ENCODE peak calls at places on chromosomes 7 and 10, in ten cellular contexts. C is lung, Z is AG04450, Q is gastrocnemius medialis, R is spleen, O is upper lobe of right lung, N is right atrium auricular region, S is astrocyte, U is HFF-Myc, G is mammary epithelial cell. J is an unnamed sample.

GRCh38 chr10:60974463-60975149 is 30.6 kb upstream of the RHOBTB1 start:
- DNase-seq in C (no peak), Z (no peak), Q (no peak), R (no peak), O (no peak), N (no peak), S (peak), U (no peak), G (peak), J (no peak)

GRCh38 chr10:96512997-96513685 is 585 bp downstream of the TLL2 start:
- DNase-seq in C (no peak), Z (no peak), Q (no peak), R (no peak), O (no peak), N (no peak), S (no peak), U (no peak), G (no peak), J (no peak)

GRCh38 chr10:110006358-110007170 is 1.2 kb upstream of the ADD3 start:
- DNase-seq in C (peak), Z (no peak), Q (peak), R (no peak), O (no peak), N (peak), S (peak), U (no peak), G (peak), J (no peak)

GRCh38 chr10:58017719-58018367 is 249.9 kb downstream of the IPMK start:
- DNase-seq in C (no peak), Z (peak), Q (no peak), R (no peak), O (no peak), N (no peak), S (peak), U (peak), G (peak), J (peak)

GRCh38 chr7:113936982-113937381 is 18.2 kb upstream of the PPP1R3A start:
- DNase-seq in C (no peak), Z (no peak), Q (no peak), R (peak), O (no peak), N (no peak), S (no peak), U (no peak), G (no peak), J (no peak)

GRCh38 chr10:88253622-88254021 is 329.5 kb downstream of the RNLS start:
- DNase-seq in C (no peak), Z (no peak), Q (peak), R (no peak), O (no peak), N (no peak), S (no peak), U (no peak), G (no peak), J (no peak)

GRCh38 chr10:110547139-110547761 is 20.2 kb upstream of the SMC3 start:
- DNase-seq in C (no peak), Z (no peak), Q (no peak), R (no peak), O (no peak), N (no peak), S (peak), U (no peak), G (peak), J (no peak)

GRCh38 chr10:112783653-112784426 is 166.2 kb upstream of the TCF7L2 start:
- DNase-seq in C (peak), Z (no peak), Q (no peak), R (no peak), O (no peak), N (no peak), S (no peak), U (no peak), G (no peak), J (no peak)

GRCh38 chr7:38751416-38751815 is 120.2 kb upstream of the AMPH start:
- DNase-seq in C (no peak), Z (no peak), Q (no peak), R (no peak), O (no peak), N (no peak), S (no peak), U (no peak), G (no peak), J (no peak)

GRCh38 chr7:107678110-107678753 is 17.6 kb downstream of the SLC26A4 start:
- DNase-seq in C (no peak), Z (no peak), Q (no peak), R (no peak), O (no peak), N (no peak), S (no peak), U (no peak), G (no peak), J (no peak)

GRCh38 chr10:82294874-82295378 is 419.9 kb downstream of the NRG3 start:
- DNase-seq in C (no peak), Z (no peak), Q (no peak), R (no peak), O (no peak), N (no peak), S (no peak), U (no peak), G (no peak), J (no peak)

GRCh38 chr10:33273295-33274002 is 61.0 kb downstream of the NRP1 start:
- DNase-seq in C (peak), Z (peak), Q (peak), R (no peak), O (peak), N (peak), S (peak), U (peak), G (peak), J (peak)

GRCh38 chr10:43061764-43062163 is 15.1 kb upstream of the RET start:
- DNase-seq in C (no peak), Z (no peak), Q (no peak), R (peak), O (no peak), N (no peak), S (peak), U (no peak), G (no peak), J (no peak)

GRCh38 chr7:70907594-70907993 is 224.3 kb upstream of the GALNT17 start:
- DNase-seq in C (no peak), Z (no peak), Q (no peak), R (no peak), O (no peak), N (no peak), S (no peak), U (no peak), G (no peak), J (no peak)

GRCh38 chr10:75772153-75772887 is 340.9 kb downstream of the LRMDA start:
- DNase-seq in C (no peak), Z (no peak), Q (no peak), R (no peak), O (no peak), N (no peak), S (no peak), U (no peak), G (no peak), J (no peak)

GRCh38 chr10:62853710-62854109 is 37.5 kb upstream of the EGR2 start:
- DNase-seq in C (no peak), Z (no peak), Q (no peak), R (no peak), O (no peak), N (no peak), S (no peak), U (no peak), G (no peak), J (peak)

GRCh38 chr10:12668634-12669033 is 319.3 kb downstream of the CAMK1D start:
- DNase-seq in C (no peak), Z (no peak), Q (no peak), R (no peak), O (no peak), N (no peak), S (no peak), U (no peak), G (no peak), J (no peak)

GRCh38 chr10:59006511-59007306 is 169.7 kb upstream of the PHYHIPL start:
- DNase-seq in C (no peak), Z (no peak), Q (peak), R (no peak), O (no peak), N (no peak), S (peak), U (peak), G (peak), J (peak)

GRCh38 chr10:92766451-92766850 is 76.7 kb downstream of the HHEX start:
- DNase-seq in C (no peak), Z (no peak), Q (no peak), R (no peak), O (no peak), N (no peak), S (no peak), U (no peak), G (no peak), J (no peak)

GRCh38 chr10:7667262-7668141 is 736 bp upstream of the ITIH5 start:
- DNase-seq in C (no peak), Z (no peak), Q (no peak), R (no peak), O (no peak), N (no peak), S (no peak), U (no peak), G (no peak), J (no peak)

GRCh38 chr7:36297364-36298009 is 92.2 kb upstream of the ANLN start:
- DNase-seq in C (no peak), Z (no peak), Q (no peak), R (no peak), O (no peak), N (no peak), S (no peak), U (no peak), G (no peak), J (no peak)

GRCh38 chr10:71889388-71889987 is 38.4 kb upstream of the PSAP start:
- DNase-seq in C (no peak), Z (no peak), Q (no peak), R (no peak), O (no peak), N (no peak), S (no peak), U (no peak), G (no peak), J (no peak)

GRCh38 chr7:128796325-128796724 is 4.6 kb downstream of the CCDC136 start:
- DNase-seq in C (no peak), Z (peak), Q (no peak), R (no peak), O (no peak), N (no peak), S (peak), U (no peak), G (no peak), J (peak)

DNA sequence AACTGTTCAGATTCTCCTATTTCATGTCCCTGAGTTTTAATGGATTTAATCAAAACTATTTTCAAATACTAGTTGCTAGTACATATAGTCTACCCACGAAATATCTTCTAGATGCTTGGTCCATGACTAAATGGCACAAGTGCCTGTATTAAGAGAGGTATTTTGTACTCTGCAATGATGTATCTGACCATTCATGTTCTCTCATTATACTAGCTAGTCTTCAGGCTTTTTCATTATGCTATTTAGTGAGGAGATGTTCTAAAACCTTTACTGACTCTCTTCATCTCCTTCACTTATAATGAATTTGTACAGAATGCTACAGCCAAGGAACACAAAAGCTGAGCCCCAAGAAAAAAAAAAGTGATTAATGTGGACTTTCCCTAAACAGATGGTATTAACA is 222.5 kb downstream of the AHR start:
- DNase-seq in C (no peak), Z (no peak), Q (no peak), R (no peak), O (no peak), N (no peak), S (peak), U (no peak), G (no peak), J (no peak)
- TF ChIP-seq CTCF in C (no peak), Z (no peak), Q (no peak), R (no peak), O (no peak), N (no peak), S (no peak), U (no peak), G (no peak), J (no peak)

GRCh38 chr7:5435291-5436002 is 11.8 kb upstream of the TNRC18 start:
- DNase-seq in C (no peak), Z (no peak), Q (no peak), R (no peak), O (no peak), N (no peak), S (no peak), U (no peak), G (no peak), J (no peak)
- H3K4me3 ChIP-seq in C (no peak), Z (no peak), Q (no peak), R (no peak), O (no peak), N (no peak), S (no peak), U (no peak), G (no peak), J (no peak)

DNA sequence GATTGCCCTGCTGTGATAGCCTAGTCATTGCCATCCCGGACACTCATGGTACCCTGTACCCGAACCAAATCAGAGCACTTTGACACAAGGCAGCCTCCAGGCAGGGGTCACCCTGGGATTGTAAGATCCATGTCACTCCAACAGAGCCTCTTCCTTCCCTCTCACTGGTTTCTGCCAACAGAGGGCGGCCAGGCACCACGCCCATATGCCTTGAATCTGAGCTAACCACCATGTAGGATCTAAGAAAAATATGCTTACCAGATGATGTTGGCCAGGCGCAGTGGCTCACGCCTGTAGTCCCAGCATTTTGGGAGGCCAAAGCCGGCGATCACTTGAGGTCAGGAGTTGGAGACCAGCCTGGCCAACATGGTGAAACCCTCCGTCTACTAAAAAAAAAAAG is 389.2 kb upstream of the KLF6 start:
- DNase-seq in C (no peak), Z (no peak), Q (no peak), R (no peak), O (no peak), N (no peak), S (no peak), U (peak), G (no peak), J (no peak)
- TF ChIP-seq CTCF in C (no peak), Z (no peak), Q (no peak), R (no peak), O (no peak), N (peak), S (no peak), U (peak), G (no peak), J (peak)

DNA sequence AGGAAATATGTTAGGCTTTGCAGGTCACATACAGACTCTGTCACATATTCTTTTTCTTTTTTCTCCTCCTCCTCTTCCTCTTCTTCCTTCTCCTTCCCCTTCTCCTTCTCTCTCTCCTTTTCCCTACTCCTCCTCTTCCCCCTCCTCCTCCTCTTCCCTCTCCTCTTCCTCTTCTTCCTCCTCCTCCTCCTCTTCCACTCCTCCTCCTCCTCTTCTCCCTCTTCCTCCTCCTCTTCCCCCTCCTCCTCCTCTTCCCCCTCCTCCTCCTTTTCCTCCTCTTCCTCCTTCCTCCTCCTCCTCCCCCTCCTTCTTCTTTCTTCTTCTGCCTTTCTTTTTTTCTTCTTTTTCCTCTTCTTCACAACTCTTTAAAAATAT is 159.8 kb downstream of the KIF20B start:
- DNase-seq in C (no peak), Z (no peak), Q (no peak), R (no peak), O (no peak), N (no peak), S (no peak), U (no peak), G (no peak), J (no peak)
- H3K4me3 ChIP-seq in C (no peak), Z (peak), Q (no peak), R (no peak), O (peak), N (no peak), S (no peak), U (no peak), G (peak), J (no peak)

GRCh38 chr7:140397784-140398750 is at the start of gene SLC37A3:
- DNase-seq in C (peak), Z (peak), Q (peak), R (peak), O (peak), N (peak), S (peak), U (no peak), G (peak), J (peak)
- TF ChIP-seq CTCF in C (peak), Z (peak), Q (peak), R (peak), O (no peak), N (peak), S (no peak), U (no peak), G (no peak), J (peak)

GRCh38 chr10:49761789-49762565 is at the start of gene OGDHL:
- DNase-seq in C (peak), Z (no peak), Q (no peak), R (peak), O (peak), N (no peak), S (peak), U (no peak), G (peak), J (no peak)

GRCh38 chr10:49760789-49761188 is 1.3 kb downstream of the OGDHL start:
- DNase-seq in C (no peak), Z (no peak), Q (no peak), R (peak), O (no peak), N (no peak), S (no peak), U (no peak), G (no peak), J (no peak)

GRCh38 chr10:49762566-49762877 is 399 bp upstream of the OGDHL start:
- DNase-seq in C (no peak), Z (no peak), Q (no peak), R (no peak), O (no peak), N (no peak), S (no peak), U (no peak), G (no peak), J (no peak)

GRCh38 chr10:49759787-49760551 is 2.2 kb downstream of the OGDHL start:
- DNase-seq in C (no peak), Z (no peak), Q (no peak), R (peak), O (no peak), N (no peak), S (no peak), U (no peak), G (no peak), J (no peak)

GRCh38 chr10:49761201-49761788 is 828 bp downstream of the OGDHL start:
- DNase-seq in C (no peak), Z (no peak), Q (no peak), R (no peak), O (no peak), N (no peak), S (no peak), U (no peak), G (no peak), J (no peak)
- H3K4me3 ChIP-seq in C (no peak), Z (no peak), Q (no peak), R (no peak), O (no peak), N (peak), S (no peak), U (peak), G (no peak), J (no peak)

GRCh38 chr7:45574521-45575500 is 643 bp downstream of the ADCY1 start:
- DNase-seq in C (no peak), Z (no peak), Q (no peak), R (peak), O (no peak), N (no peak), S (peak), U (no peak), G (peak), J (no peak)
- TF ChIP-seq CTCF in C (no peak), Z (no peak), Q (no peak), R (no peak), O (peak), N (peak), S (no peak), U (no peak), G (no peak), J (peak)

DNA sequence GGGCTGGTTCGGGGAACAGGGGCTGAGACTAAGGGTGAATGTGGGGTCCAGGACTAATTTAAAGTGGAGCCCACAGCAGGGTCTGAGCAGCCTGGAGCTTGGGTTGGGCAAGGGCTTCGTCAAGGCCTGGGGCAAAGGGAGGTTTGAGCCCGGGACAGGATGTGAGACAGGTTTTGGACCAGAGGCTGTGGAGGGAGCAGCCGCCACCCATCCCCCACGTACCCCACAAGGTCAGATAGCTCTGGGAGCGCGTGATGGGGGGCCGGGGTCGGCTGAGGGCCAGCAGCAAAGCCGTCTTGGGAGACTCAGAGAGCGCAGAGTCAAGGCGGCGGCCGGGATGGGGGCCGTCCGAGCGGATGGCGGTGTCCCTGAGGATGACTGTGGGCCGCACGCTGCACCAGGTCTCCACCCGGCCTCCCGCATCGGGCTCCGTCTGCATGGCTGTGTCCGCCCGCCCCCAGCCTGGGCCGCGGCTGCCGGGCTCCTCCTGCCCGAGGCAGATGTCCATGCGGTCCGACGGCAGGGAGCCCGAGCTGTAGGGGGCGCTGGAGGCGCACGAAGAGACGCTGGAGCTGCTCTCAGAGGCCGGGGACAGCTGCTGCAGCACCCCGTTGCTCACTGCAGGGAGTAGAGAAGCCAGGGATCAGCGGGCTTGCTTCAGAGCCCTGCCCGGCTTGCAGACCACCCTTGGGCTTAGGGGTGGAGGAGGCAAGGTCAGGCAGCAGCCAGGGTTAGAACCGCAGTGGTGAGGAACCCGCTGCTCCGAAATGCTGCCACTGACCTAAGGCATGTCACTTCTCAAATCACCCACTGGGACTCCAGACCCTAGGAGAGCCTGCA is 12.1 kb downstream of the PDZD7 start:
- DNase-seq in C (peak), Z (no peak), Q (peak), R (peak), O (peak), N (peak), S (peak), U (no peak), G (peak), J (no peak)
- H3K4me3 ChIP-seq in C (no peak), Z (no peak), Q (no peak), R (no peak), O (no peak), N (no peak), S (no peak), U (no peak), G (no peak), J (no peak)

GRCh38 chr7:100049441-100050291 is at the start of gene ZSCAN21:
- DNase-seq in C (peak), Z (peak), Q (peak), R (peak), O (peak), N (peak), S (peak), U (peak), G (peak), J (peak)

GRCh38 chr7:100048680-100049079 is 894 bp upstream of the ZSCAN21 start:
- DNase-seq in C (no peak), Z (no peak), Q (no peak), R (no peak), O (no peak), N (no peak), S (no peak), U (no peak), G (no peak), J (no peak)

GRCh38 chr7:100040575-100040974 is 9.0 kb upstream of the ZSCAN21 start:
- DNase-seq in C (no peak), Z (no peak), Q (no peak), R (no peak), O (no peak), N (no peak), S (no peak), U (no peak), G (no peak), J (no peak)

GRCh38 chr7:100044719-100045118 is 4.9 kb upstream of the ZSCAN21 start:
- DNase-seq in C (no peak), Z (no peak), Q (no peak), R (no peak), O (no peak), N (no peak), S (no peak), U (no peak), G (peak), J (no peak)
- TF ChIP-seq CTCF in C (no peak), Z (no peak), Q (no peak), R (peak), O (no peak), N (no peak), S (no peak), U (no peak), G (no peak), J (no peak)

J was measured in AG09309.